ENCODE peak calls at places on chromosomes 13 and 19, in four cellular contexts. S is H1, E is HEK293T, T is GM12878. A is an unnamed sample.

GRCh38 chr13:48333976-48334375 is 30.4 kb downstream of the RB1 start:
- DNase-seq in S (no peak), E (no peak), T (no peak), A (no peak)

GRCh38 chr19:6066661-6067646 is 43.3 kb downstream of the RFX2 start:
- DNase-seq in S (peak), E (peak), T (no peak), A (peak)

GRCh38 chr19:18224525-18225354 is 1.5 kb downstream of the PDE4C start:
- DNase-seq in S (peak), E (peak), T (peak), A (peak)

GRCh38 chr19:11418518-11419506 is at the start of gene RGL3:
- DNase-seq in S (peak), E (no peak), T (no peak), A (no peak)

GRCh38 chr13:48542581-48543341 is 9.9 kb upstream of the RCBTB2 start:
- DNase-seq in S (peak), E (no peak), T (no peak), A (no peak)

GRCh38 chr19:1601613-1602064 is 3.6 kb downstream of the UQCR11 start:
- DNase-seq in S (no peak), E (no peak), T (no peak), A (no peak)

GRCh38 chr13:60230593-60230992 is 66.9 kb upstream of the DIAPH3 start:
- DNase-seq in S (no peak), E (no peak), T (no peak), A (no peak)

GRCh38 chr19:4969772-4970531 is 1.0 kb downstream of the KDM4B start:
- DNase-seq in S (peak), E (no peak), T (peak), A (no peak)

GRCh38 chr13:57425531-57425930 is 206.0 kb upstream of the PCDH17 start:
- DNase-seq in S (no peak), E (no peak), T (no peak), A (no peak)

GRCh38 chr19:29666634-29667389 is 1.6 kb downstream of the PLEKHF1 start:
- DNase-seq in S (peak), E (no peak), T (no peak), A (no peak)

GRCh38 chr13:48303331-48304131 is at the start of gene RB1:
- DNase-seq in S (peak), E (peak), T (peak), A (peak)

GRCh38 chr19:43306097-43306496 is 36.8 kb upstream of the PSG9 start:
- DNase-seq in S (no peak), E (no peak), T (no peak), A (no peak)

GRCh38 chr19:36169084-36169760 is 17.0 kb upstream of the COX7A1 start:
- DNase-seq in S (no peak), E (no peak), T (no peak), A (no peak)

GRCh38 chr13:34103854-34104253 is 285.9 kb downstream of the RFC3 start:
- DNase-seq in S (no peak), E (no peak), T (no peak), A (no peak)

GRCh38 chr13:101916108-101916757 is 463.8 kb downstream of the ITGBL1 start:
- DNase-seq in S (peak), E (peak), T (no peak), A (peak)

GRCh38 chr13:59531571-59532091 is 632.1 kb downstream of the DIAPH3 start:
- DNase-seq in S (peak), E (peak), T (no peak), A (peak)

GRCh38 chr13:90105276-90105675 is 1242.2 kb upstream of the MIR17HG start:
- DNase-seq in S (no peak), E (no peak), T (no peak), A (no peak)

GRCh38 chr19:40610396-40611064 is 9.4 kb downstream of the LTBP4 start:
- DNase-seq in S (no peak), E (no peak), T (no peak), A (no peak)

GRCh38 chr19:19956431-19957075 is 55.8 kb downstream of the ZNF93 start:
- DNase-seq in S (peak), E (no peak), T (no peak), A (peak)

GRCh38 chr19:3098515-3099346 is 4.6 kb downstream of the GNA11 start:
- DNase-seq in S (peak), E (no peak), T (no peak), A (no peak)

GRCh38 chr13:99816321-99816720 is 155.2 kb downstream of the ZIC5 start:
- DNase-seq in S (no peak), E (no peak), T (no peak), A (no peak)

GRCh38 chr13:85798999-85799646 is at the start of gene SLITRK6:
- DNase-seq in S (no peak), E (peak), T (no peak), A (peak)

GRCh38 chr13:90732049-90732448 is 615.4 kb upstream of the MIR17HG start:
- DNase-seq in S (peak), E (no peak), T (no peak), A (no peak)

GRCh38 chr13:94917814-94918213 is 205.5 kb upstream of the SOX21 start:
- DNase-seq in S (no peak), E (no peak), T (no peak), A (peak)

GRCh38 chr13:60044321-60044720 is 119.4 kb downstream of the DIAPH3 start:
- DNase-seq in S (no peak), E (no peak), T (no peak), A (no peak)

GRCh38 chr19:610071-610800 is 20.6 kb downstream of the HCN2 start:
- DNase-seq in S (no peak), E (no peak), T (no peak), A (no peak)

GRCh38 chr19:49772850-49773432 is 6.1 kb downstream of the AP2A1 start:
- DNase-seq in S (no peak), E (no peak), T (no peak), A (no peak)

GRCh38 chr13:20127263-20127562 is 33.6 kb downstream of the GJA3 start:
- DNase-seq in S (no peak), E (no peak), T (no peak), A (no peak)

GRCh38 chr19:44954649-44955499 is at the start of gene CLPTM1:
- DNase-seq in S (peak), E (peak), T (peak), A (peak)

GRCh38 chr13:43728411-43728810 is 58.4 kb downstream of the ENOX1 start:
- DNase-seq in S (no peak), E (no peak), T (no peak), A (no peak)

GRCh38 chr13:75587679-75588078 is 38.1 kb downstream of the UCHL3 start:
- DNase-seq in S (no peak), E (no peak), T (no peak), A (peak)
- TF ChIP-seq SUZ12 in S (no peak), E (no peak), T (no peak), A (no peak)

DNA sequence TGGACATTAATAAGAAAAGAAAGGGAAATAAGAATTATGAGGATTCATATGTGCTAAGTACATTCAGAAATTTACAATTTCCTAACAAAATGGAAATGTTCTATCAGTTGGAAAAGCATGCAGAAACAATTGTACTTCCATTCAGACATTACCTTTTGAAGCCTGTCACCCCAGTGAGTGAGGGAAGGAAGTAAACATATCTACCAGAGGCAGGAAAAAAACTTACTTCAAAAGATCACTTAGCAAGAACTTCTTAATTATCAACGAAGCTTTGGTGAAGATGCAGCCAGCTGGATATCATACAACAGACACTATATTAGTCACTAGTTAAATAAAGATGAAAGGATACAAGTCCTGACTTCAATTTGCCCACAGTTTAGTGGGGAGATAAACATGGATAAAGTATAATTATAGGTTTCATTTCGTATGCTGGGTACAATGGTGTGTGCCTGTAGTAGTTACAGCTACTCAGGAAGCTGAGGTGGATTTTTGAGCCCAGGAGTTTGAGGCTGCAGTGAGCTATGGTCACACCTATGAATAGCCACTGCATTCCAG is 148.8 kb downstream of the TNFRSF19 start:
- DNase-seq in S (no peak), E (no peak), T (no peak), A (no peak)
- TF ChIP-seq SUZ12 in S (no peak), E (no peak), T (no peak), A (no peak)

GRCh38 chr13:62293081-62293480 is 877.4 kb upstream of the PCDH20 start:
- DNase-seq in S (no peak), E (peak), T (no peak), A (no peak)
- TF ChIP-seq SUZ12 in S (no peak), E (no peak), T (no peak), A (no peak)

GRCh38 chr13:112742583-112742982 is 52.7 kb downstream of the ATP11A start:
- DNase-seq in S (no peak), E (no peak), T (no peak), A (no peak)

GRCh38 chr13:112738606-112739005 is 48.8 kb downstream of the ATP11A start:
- DNase-seq in S (no peak), E (no peak), T (no peak), A (no peak)

GRCh38 chr13:112741835-112742570 is 52.2 kb downstream of the ATP11A start:
- DNase-seq in S (no peak), E (no peak), T (no peak), A (no peak)

GRCh38 chr13:112741185-112741755 is 51.4 kb downstream of the ATP11A start:
- DNase-seq in S (no peak), E (no peak), T (no peak), A (no peak)

GRCh38 chr13:112740502-112741131 is 50.8 kb downstream of the ATP11A start:
- DNase-seq in S (no peak), E (no peak), T (no peak), A (no peak)
- TF ChIP-seq SUZ12 in S (no peak), E (no peak), T (no peak), A (no peak)

DNA sequence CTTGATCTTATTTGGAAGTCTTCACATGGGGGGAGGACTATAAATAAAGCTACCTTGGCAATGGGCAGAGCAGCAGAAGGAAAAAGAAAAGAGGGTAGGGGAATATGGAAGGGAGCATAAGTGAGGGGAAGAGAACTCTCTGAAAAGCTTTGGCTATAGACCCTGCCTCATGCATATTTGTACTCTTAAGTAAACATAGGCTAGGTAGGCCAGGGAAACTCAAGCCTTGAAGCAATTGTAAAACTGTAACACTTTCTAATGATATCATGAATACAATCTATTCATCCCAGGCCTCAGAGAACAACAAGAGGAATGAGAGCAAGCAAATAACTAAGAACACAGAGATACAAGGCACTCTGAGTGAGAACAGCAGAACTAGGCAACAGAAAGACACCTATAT is 20.4 kb downstream of the MYCBP2 start:
- DNase-seq in S (no peak), E (no peak), T (no peak), A (no peak)
- TF ChIP-seq SUZ12 in S (no peak), E (no peak), T (no peak), A (no peak)

DNA sequence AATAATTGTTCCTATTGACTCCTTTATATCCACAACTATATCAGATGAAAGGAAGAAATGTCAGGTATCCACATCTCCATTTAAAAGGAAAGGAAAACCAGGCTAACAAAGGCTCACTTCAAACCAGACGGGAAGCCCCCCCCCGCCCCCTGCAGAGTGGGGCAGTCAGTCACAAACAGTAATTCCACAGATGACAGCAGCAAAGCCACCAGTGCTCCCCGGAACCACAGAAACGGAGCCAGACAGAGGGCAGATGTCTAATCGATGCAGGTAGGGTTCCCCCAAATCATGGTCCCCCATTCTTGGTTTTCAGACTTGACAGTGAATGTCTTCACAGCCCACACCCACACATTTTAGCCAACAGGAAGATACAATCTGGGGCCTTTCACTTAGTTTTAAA is 100.8 kb downstream of the STK24 start:
- DNase-seq in S (no peak), E (no peak), T (no peak), A (no peak)
- TF ChIP-seq SUZ12 in S (no peak), E (no peak), T (no peak), A (no peak)

GRCh38 chr13:113009743-113010509 is 40.9 kb downstream of the MCF2L start:
- DNase-seq in S (no peak), E (no peak), T (no peak), A (no peak)
- TF ChIP-seq SUZ12 in S (no peak), E (no peak), T (no peak), A (no peak)

GRCh38 chr13:84686973-84687372 is 804.7 kb upstream of the SLITRK1 start:
- DNase-seq in S (no peak), E (no peak), T (no peak), A (no peak)

GRCh38 chr13:84683448-84683847 is 801.2 kb upstream of the SLITRK1 start:
- DNase-seq in S (no peak), E (no peak), T (no peak), A (no peak)

GRCh38 chr13:84684048-84684662 is 801.9 kb upstream of the SLITRK1 start:
- DNase-seq in S (no peak), E (no peak), T (no peak), A (no peak)

GRCh38 chr13:84686458-84686857 is 804.2 kb upstream of the SLITRK1 start:
- DNase-seq in S (no peak), E (no peak), T (no peak), A (no peak)

GRCh38 chr13:84684804-84685203 is 802.5 kb upstream of the SLITRK1 start:
- DNase-seq in S (no peak), E (no peak), T (no peak), A (no peak)
- TF ChIP-seq SUZ12 in S (no peak), E (no peak), T (no peak), A (no peak)

GRCh38 chr13:79871594-79871993 is 390.6 kb downstream of the NDFIP2 start:
- DNase-seq in S (no peak), E (no peak), T (no peak), A (no peak)

GRCh38 chr13:79870766-79871165 is 389.8 kb downstream of the NDFIP2 start:
- DNase-seq in S (no peak), E (no peak), T (no peak), A (no peak)

GRCh38 chr13:79870123-79870522 is 389.2 kb downstream of the NDFIP2 start:
- DNase-seq in S (no peak), E (peak), T (no peak), A (no peak)

GRCh38 chr13:79867248-79867647 is 386.3 kb downstream of the NDFIP2 start:
- DNase-seq in S (no peak), E (no peak), T (no peak), A (no peak)

DNA sequence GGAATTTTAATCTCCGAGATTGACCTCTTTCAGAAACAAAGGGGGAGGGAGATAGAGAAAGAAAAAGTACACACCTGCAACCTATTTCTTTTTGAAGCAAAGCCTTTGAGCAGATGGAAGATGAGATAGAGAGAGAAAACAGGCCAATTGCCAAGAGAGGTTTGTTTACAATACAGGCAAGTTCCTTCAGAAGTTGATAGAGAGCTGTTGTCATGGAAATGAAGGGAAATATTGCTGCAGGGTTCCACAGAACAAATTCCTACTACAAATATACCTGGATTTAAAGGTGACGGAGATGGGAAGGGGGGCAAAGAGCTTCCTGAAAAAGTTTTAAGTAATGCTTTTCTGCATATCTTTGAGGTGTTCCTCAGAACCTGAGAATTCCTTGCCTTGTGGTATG is 388.4 kb downstream of the NDFIP2 start:
- DNase-seq in S (no peak), E (no peak), T (no peak), A (no peak)
- TF ChIP-seq SUZ12 in S (no peak), E (no peak), T (no peak), A (no peak)

A was measured in NT2/D1.